ENCODE peak calls at places on chromosomes 5 and 9, in seven cellular contexts. Q is ovary; I is CD4-positive, alpha-beta T cell; Y is progenitor cell of endocrine pancreas; V is AG04450; B is vagina; C is transverse colon. U is an unnamed sample.

GRCh38 chr9:37667706-37668672 is 17.2 kb downstream of the FRMPD1 start:
- DNase-seq in B (no peak), I (no peak), C (no peak), V (no peak), Y (no peak), Q (no peak), U (no peak)

GRCh38 chr5:76199321-76200318 is 116.4 kb downstream of the SV2C start:
- DNase-seq in Q (no peak), C (no peak), Y (no peak), I (no peak), B (no peak), V (no peak), U (no peak)

GRCh38 chr9:121972501-121972981 is 120.6 kb downstream of the TTLL11 start:
- DNase-seq in V (no peak), I (no peak), Y (no peak), Q (no peak), B (no peak), C (peak), U (no peak)

GRCh38 chr5:8184455-8185063 is 315.6 kb downstream of the MTRR start:
- DNase-seq in I (no peak), C (peak), Y (peak), V (peak), B (no peak), Q (peak), U (peak)

GRCh38 chr9:3880851-3881250 is 355.1 kb upstream of the RFX3 start:
- DNase-seq in I (no peak), Q (no peak), B (no peak), V (peak), C (no peak), Y (no peak), U (no peak)

GRCh38 chr5:54725391-54726280 is 208.1 kb downstream of the SNX18 start:
- DNase-seq in B (no peak), Q (no peak), I (no peak), V (no peak), Y (no peak), C (no peak), U (no peak)

GRCh38 chr5:72237415-72237814 is 82.6 kb downstream of the MRPS27 start:
- DNase-seq in B (no peak), I (no peak), Y (no peak), V (no peak), C (no peak), Q (no peak), U (no peak)

GRCh38 chr5:17224858-17225436 is 7.5 kb downstream of the BASP1 start:
- DNase-seq in Y (no peak), V (no peak), B (no peak), I (no peak), C (no peak), Q (no peak), U (no peak)

GRCh38 chr5:38551020-38552017 is 5.1 kb downstream of the LIFR start:
- DNase-seq in Y (no peak), Q (no peak), V (peak), I (no peak), C (no peak), B (no peak), U (no peak)

GRCh38 chr5:36879274-36880033 is 2.9 kb downstream of the NIPBL start:
- DNase-seq in Y (no peak), C (no peak), I (no peak), Q (no peak), B (no peak), V (no peak), U (no peak)

GRCh38 chr9:88733651-88734470 is 198.9 kb downstream of the NXNL2 start:
- DNase-seq in Q (no peak), C (no peak), I (no peak), B (no peak), Y (no peak), V (no peak), U (no peak)

GRCh38 chr5:71705416-71705815 is 13.7 kb upstream of the CARTPT start:
- DNase-seq in V (no peak), B (no peak), I (no peak), Q (no peak), C (no peak), Y (no peak), U (no peak)

GRCh38 chr9:22395585-22396205 is 50.9 kb upstream of the DMRTA1 start:
- DNase-seq in V (no peak), C (no peak), I (no peak), Y (no peak), Q (no peak), B (no peak), U (no peak)

GRCh38 chr5:176823869-176824412 is 13.6 kb downstream of the UNC5A start:
- DNase-seq in Y (no peak), B (no peak), Q (no peak), I (no peak), C (no peak), V (no peak), U (no peak)

GRCh38 chr5:41345295-41345694 is 132.0 kb upstream of the C6 start:
- DNase-seq in C (no peak), V (no peak), Y (no peak), I (no peak), B (no peak), Q (no peak), U (no peak)

GRCh38 chr5:41349846-41350245 is 136.5 kb upstream of the C6 start:
- DNase-seq in I (no peak), C (no peak), Q (no peak), V (no peak), Y (no peak), B (no peak), U (no peak)

GRCh38 chr5:41347569-41347968 is 134.2 kb upstream of the C6 start:
- DNase-seq in I (no peak), B (no peak), C (no peak), Y (no peak), V (no peak), Q (no peak), U (no peak)

GRCh38 chr5:41346609-41347008 is 133.3 kb upstream of the C6 start:
- DNase-seq in Q (no peak), V (no peak), I (no peak), Y (no peak), C (no peak), B (no peak), U (no peak)
- TF ChIP-seq CTCF in Q (no peak), V (peak), I (no peak), Y (no peak), C (no peak), B (no peak), U (no peak)

DNA sequence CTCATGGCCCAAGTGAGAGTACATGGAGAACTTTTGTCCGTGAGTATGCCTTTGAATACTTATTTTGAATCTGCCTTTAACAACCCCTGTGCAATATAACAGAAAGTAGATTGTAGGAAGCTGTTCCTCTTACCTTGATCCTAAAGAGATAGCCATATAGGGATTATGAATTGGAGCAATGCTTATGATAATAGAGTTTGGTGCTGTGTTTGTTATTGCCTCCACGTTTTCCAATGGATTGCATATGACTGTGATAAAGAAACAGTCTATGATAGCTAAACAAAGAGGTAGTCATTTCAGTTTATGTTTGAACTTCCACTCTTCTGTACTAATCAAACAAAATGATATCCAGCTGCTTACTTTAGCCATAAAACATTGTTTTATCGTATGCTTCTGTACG is 199.6 kb upstream of the RGMB start:
- DNase-seq in V (no peak), C (no peak), Y (no peak), Q (no peak), B (no peak), I (no peak), U (no peak)
- TF ChIP-seq CTCF in V (no peak), C (no peak), Y (no peak), Q (no peak), B (no peak), I (no peak), U (no peak)

GRCh38 chr5:1736065-1736464 is 63.6 kb downstream of the MRPL36 start:
- DNase-seq in Y (no peak), Q (no peak), I (no peak), C (no peak), V (no peak), B (no peak), U (no peak)

GRCh38 chr5:1737790-1738405 is 61.7 kb downstream of the MRPL36 start:
- DNase-seq in Q (no peak), V (no peak), B (no peak), I (no peak), C (no peak), Y (peak), U (no peak)

GRCh38 chr5:1735320-1735970 is 64.2 kb downstream of the MRPL36 start:
- DNase-seq in B (no peak), Q (no peak), C (no peak), I (no peak), V (no peak), Y (peak), U (no peak)

GRCh38 chr5:1734908-1735289 is 64.7 kb downstream of the MRPL36 start:
- DNase-seq in I (no peak), C (no peak), Q (no peak), B (no peak), Y (no peak), V (no peak), U (no peak)

DNA sequence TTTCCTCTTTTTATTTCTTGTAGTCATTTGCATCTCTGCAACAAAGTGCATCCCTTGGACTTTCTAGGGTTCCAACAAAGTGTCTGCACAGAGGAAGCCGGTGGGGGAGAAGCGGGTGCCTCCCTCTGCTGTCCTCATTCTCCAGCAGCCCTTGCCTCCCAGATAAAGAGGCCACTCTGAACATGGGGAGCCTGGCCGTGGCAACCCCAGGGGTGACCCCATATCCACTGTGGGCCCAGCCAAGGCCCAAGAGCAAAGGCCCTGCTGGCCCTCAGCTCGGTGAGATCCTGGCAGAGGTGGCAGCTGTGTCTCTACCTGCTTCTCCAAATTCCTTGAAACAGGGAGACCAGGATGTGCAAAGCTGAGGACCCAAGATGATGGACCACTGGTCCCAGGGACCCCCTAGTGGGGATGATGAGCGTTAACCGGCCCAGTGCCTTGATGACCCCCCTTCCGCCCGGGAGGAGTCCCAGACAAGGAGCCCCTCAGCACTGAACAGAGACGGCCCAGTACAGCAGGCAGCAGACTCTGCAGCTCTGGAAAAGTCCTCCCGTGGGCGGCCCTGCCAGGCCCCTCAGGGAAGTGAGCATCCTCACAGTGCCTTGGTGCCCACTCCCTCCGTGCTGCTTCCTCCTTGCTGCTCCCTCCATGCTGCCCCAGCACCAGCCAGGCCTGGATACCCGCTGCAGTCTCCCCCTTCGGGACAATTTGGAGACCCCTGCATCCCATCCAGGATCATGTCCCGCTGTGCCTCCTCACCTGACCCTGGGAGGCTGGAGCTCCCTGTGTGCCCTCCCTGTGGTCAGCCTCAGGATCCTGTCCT is 62.5 kb downstream of the MRPL36 start:
- DNase-seq in I (no peak), C (no peak), Y (peak), Q (no peak), V (no peak), B (no peak), U (no peak)
- TF ChIP-seq CTCF in I (no peak), C (no peak), Y (no peak), Q (no peak), V (no peak), B (no peak), U (no peak)

GRCh38 chr9:98678244-98678842 is 30.4 kb downstream of the GABBR2 start:
- DNase-seq in B (no peak), Q (no peak), Y (no peak), I (no peak), C (peak), V (no peak), U (no peak)
- TF ChIP-seq CTCF in B (no peak), Q (no peak), Y (peak), I (no peak), C (peak), V (peak), U (peak)

GRCh38 chr5:55920784-55921183 is 69.6 kb downstream of the IL31RA start:
- DNase-seq in I (no peak), V (no peak), C (no peak), Q (no peak), Y (no peak), B (no peak), U (no peak)
- TF ChIP-seq CTCF in I (no peak), V (peak), C (no peak), Q (no peak), Y (peak), B (no peak), U (no peak)

U was measured in neural crest cell.